ENCODE peak calls at places on chromosomes 12 and 14, in eight cellular contexts. W, A, Z, J, Q, O, T and F are unnamed samples.

GRCh38 chr14:43308411-43308810 is 1198.7 kb downstream of the FSCB start:
- DNase-seq in Z (no peak), O (no peak), J (no peak), Q (no peak), T (no peak), A (no peak), W (no peak), F (no peak)

GRCh38 chr14:85165091-85165490 is 364.9 kb upstream of the FLRT2 start:
- DNase-seq in W (no peak), Q (no peak), Z (no peak), O (no peak), A (no peak), T (no peak), J (no peak), F (no peak)

GRCh38 chr14:32059702-32060101 is 17.4 kb upstream of the ARHGAP5 start:
- DNase-seq in W (no peak), J (no peak), Q (no peak), T (no peak), Z (no peak), O (no peak), A (no peak), F (no peak)

GRCh38 chr12:87995581-87996178 is 33.5 kb downstream of the C12orf50 start:
- DNase-seq in A (peak), J (peak), O (peak), T (no peak), W (peak), Z (peak), Q (peak), F (no peak)

GRCh38 chr14:71063351-71063750 is 156.1 kb downstream of the PCNX1 start:
- DNase-seq in Z (no peak), W (no peak), Q (no peak), J (no peak), T (no peak), O (no peak), A (no peak), F (no peak)

GRCh38 chr12:570949-571794 is 92.1 kb downstream of the NINJ2 start:
- DNase-seq in Q (peak), O (no peak), Z (no peak), A (no peak), T (peak), J (peak), W (peak), F (peak)

GRCh38 chr12:2797721-2798418 is 3.1 kb downstream of the FKBP4 start:
- DNase-seq in T (no peak), A (no peak), Z (no peak), Q (peak), J (no peak), W (no peak), O (no peak), F (no peak)

GRCh38 chr12:53118771-53119300 is 15.6 kb downstream of the SOAT2 start:
- DNase-seq in O (no peak), Q (no peak), Z (no peak), A (no peak), T (no peak), J (no peak), W (no peak), F (no peak)

GRCh38 chr12:14981049-14981448 is 8.2 kb downstream of the PDE6H start:
- DNase-seq in A (no peak), J (no peak), Q (no peak), T (no peak), W (no peak), Z (no peak), O (no peak), F (no peak)

GRCh38 chr12:50734409-50735263 is 29.3 kb upstream of the ATF1 start:
- DNase-seq in T (no peak), Z (peak), W (no peak), O (peak), J (no peak), A (peak), Q (no peak), F (no peak)

GRCh38 chr12:98422809-98423208 is 92.6 kb upstream of the TMPO start:
- DNase-seq in Q (no peak), A (no peak), O (no peak), T (no peak), W (no peak), Z (no peak), J (no peak), F (no peak)

GRCh38 chr12:67357726-67358125 is 88.6 kb downstream of the CAND1 start:
- DNase-seq in J (no peak), O (no peak), A (no peak), W (no peak), T (no peak), Q (no peak), Z (no peak), F (no peak)

GRCh38 chr12:95790025-95790911 is at the start of gene NTN4:
- DNase-seq in A (peak), Z (no peak), J (peak), O (no peak), Q (peak), W (no peak), T (peak), F (peak)

GRCh38 chr14:55127491-55127951 is 1.5 kb upstream of the LGALS3 start:
- DNase-seq in W (no peak), Q (no peak), Z (no peak), J (no peak), A (no peak), O (no peak), T (no peak), F (no peak)

GRCh38 chr12:59595097-59595496 is 732 bp upstream of the SLC16A7 start:
- DNase-seq in O (no peak), Z (no peak), W (no peak), J (no peak), T (no peak), Q (no peak), A (no peak), F (no peak)

GRCh38 chr14:52913271-52913670 is 37.6 kb downstream of the FERMT2 start:
- DNase-seq in W (no peak), Z (no peak), Q (no peak), T (no peak), O (no peak), A (no peak), J (no peak), F (no peak)

GRCh38 chr14:77458249-77458950 is 507 bp downstream of the AHSA1 start:
- DNase-seq in W (peak), Z (no peak), A (peak), Q (peak), O (peak), J (peak), T (no peak), F (peak)

GRCh38 chr12:45268672-45269406 is 52.9 kb downstream of the ANO6 start:
- DNase-seq in T (peak), Q (peak), J (peak), A (no peak), O (peak), Z (peak), W (peak), F (no peak)

GRCh38 chr14:65045011-65045410 is 57.3 kb downstream of the MAX start:
- DNase-seq in T (no peak), J (no peak), A (no peak), W (no peak), O (no peak), Q (no peak), Z (no peak), F (no peak)

GRCh38 chr12:110355080-110355479 is 48.4 kb downstream of the ANAPC7 start:
- DNase-seq in A (no peak), W (no peak), T (no peak), O (peak), Z (no peak), Q (no peak), J (no peak), F (no peak)

GRCh38 chr12:6332459-6332858 is 9.4 kb downstream of the TNFRSF1A start:
- DNase-seq in O (no peak), J (no peak), W (no peak), A (no peak), T (no peak), Z (no peak), Q (no peak), F (no peak)

GRCh38 chr14:71591929-71592328 is 340.3 kb upstream of the RGS6 start:
- DNase-seq in Z (no peak), J (no peak), A (no peak), T (no peak), Q (no peak), O (no peak), W (no peak), F (no peak)

GRCh38 chr14:59358105-59358504 is 107.1 kb downstream of the GPR135 start:
- DNase-seq in T (peak), J (peak), W (peak), O (no peak), Q (no peak), A (no peak), Z (no peak), F (no peak)

GRCh38 chr14:51119411-51120051 is 24.6 kb upstream of the TRIM9 start:
- DNase-seq in A (no peak), W (no peak), T (no peak), O (no peak), Q (no peak), Z (no peak), J (no peak), F (no peak)

GRCh38 chr12:128266086-128266485 is 884 bp upstream of the TMEM132C start:
- DNase-seq in Z (no peak), Q (no peak), T (no peak), A (no peak), W (no peak), J (no peak), O (no peak), F (no peak)

GRCh38 chr14:26820101-26820500 is 222.3 kb upstream of the NOVA1 start:
- DNase-seq in A (no peak), J (no peak), Z (no peak), O (no peak), T (no peak), Q (no peak), W (no peak), F (no peak)

GRCh38 chr12:132413931-132414588 is 75.9 kb upstream of the FBRSL1 start:
- DNase-seq in T (no peak), J (no peak), Z (no peak), O (no peak), W (no peak), Q (no peak), A (peak), F (no peak)